ENCODE peak calls at places on chromosomes 6 and 20, in six cellular contexts. M is vagina, C is adrenal gland, E is uterus, R is IMR-90, G is Peyer's patch. Y is an unnamed sample.

GRCh38 chr20:50701055-50701963 is 10.0 kb upstream of the RIPOR3 start:
- DNase-seq in M (no peak), C (no peak), G (no peak), R (no peak), E (no peak), Y (no peak)

GRCh38 chr6:17165383-17165782 is 63.5 kb downstream of the STMND1 start:
- DNase-seq in E (no peak), G (no peak), R (peak), C (no peak), M (no peak), Y (no peak)

GRCh38 chr20:30922129-30922528 is 335.3 kb upstream of the DEFB115 start:
- DNase-seq in R (no peak), G (no peak), E (no peak), M (no peak), C (no peak), Y (no peak)

GRCh38 chr6:31178143-31179041 is 7.9 kb upstream of the POU5F1 start:
- DNase-seq in G (no peak), C (no peak), E (no peak), M (no peak), R (no peak), Y (no peak)

GRCh38 chr20:62350098-62350628 is 16.9 kb downstream of the LAMA5 start:
- DNase-seq in R (no peak), E (no peak), C (no peak), G (no peak), M (no peak), Y (no peak)

GRCh38 chr6:132147530-132148011 is 196.4 kb upstream of the CCN2 start:
- DNase-seq in R (peak), G (no peak), C (no peak), M (no peak), E (no peak), Y (no peak)

GRCh38 chr6:112298816-112299281 is 44.5 kb upstream of the LAMA4 start:
- DNase-seq in C (no peak), R (peak), M (no peak), E (no peak), G (no peak), Y (no peak)

GRCh38 chr6:34890526-34890910 is 1.5 kb downstream of the ANKS1A start:
- DNase-seq in G (no peak), M (no peak), E (no peak), C (no peak), R (no peak), Y (no peak)

GRCh38 chr20:39885975-39886649 is 802.9 kb downstream of the MAFB start:
- DNase-seq in C (peak), G (peak), M (no peak), R (peak), E (peak), Y (no peak)

GRCh38 chr6:134436281-134436815 is 118.4 kb upstream of the SGK1 start:
- DNase-seq in M (no peak), R (peak), E (peak), G (peak), C (peak), Y (no peak)

GRCh38 chr20:37723668-37724067 is 29.8 kb downstream of the CTNNBL1 start:
- DNase-seq in E (no peak), G (no peak), M (no peak), C (no peak), R (no peak), Y (no peak)

GRCh38 chr6:151716446-151717047 is 90.9 kb upstream of the ESR1 start:
- DNase-seq in R (no peak), M (no peak), G (no peak), E (no peak), C (no peak), Y (no peak)

GRCh38 chr20:33407251-33407650 is 5.9 kb upstream of the CDK5RAP1 start:
- DNase-seq in C (no peak), G (no peak), R (peak), M (no peak), E (no peak), Y (no peak)

GRCh38 chr6:134714113-134714512 is 235.8 kb downstream of the ALDH8A1 start:
- DNase-seq in E (no peak), R (no peak), C (no peak), G (no peak), M (no peak), Y (no peak)

GRCh38 chr6:12033770-12034169 is 21.7 kb downstream of the HIVEP1 start:
- DNase-seq in M (no peak), E (no peak), G (no peak), R (peak), C (no peak), Y (no peak)

GRCh38 chr20:9051508-9051907 is 17.4 kb upstream of the PLCB4 start:
- DNase-seq in C (peak), M (no peak), E (no peak), R (peak), G (no peak), Y (no peak)

GRCh38 chr20:25035924-25036323 is 22.0 kb downstream of the ACSS1 start:
- DNase-seq in E (no peak), M (no peak), G (no peak), R (no peak), C (no peak), Y (no peak)

GRCh38 chr6:32622545-32623401 is 14.4 kb upstream of the HLA-DQA1 start:
- DNase-seq in M (no peak), C (no peak), E (no peak), R (peak), G (peak), Y (no peak)

GRCh38 chr6:13375360-13375878 is 47.1 kb upstream of the TBC1D7 start:
- DNase-seq in G (no peak), M (no peak), C (no peak), R (no peak), E (no peak), Y (no peak)

GRCh38 chr6:33418690-33419291 is 884 bp upstream of the CUTA start:
- DNase-seq in C (no peak), G (no peak), M (no peak), R (peak), E (no peak), Y (no peak)

GRCh38 chr20:56861590-56861989 is 232.5 kb downstream of the TFAP2C start:
- DNase-seq in R (no peak), E (no peak), G (no peak), M (no peak), C (no peak), Y (no peak)

GRCh38 chr6:72182337-72183246 is 296.2 kb downstream of the RIMS1 start:
- DNase-seq in C (no peak), G (no peak), E (no peak), M (no peak), R (peak), Y (no peak)

DNA sequence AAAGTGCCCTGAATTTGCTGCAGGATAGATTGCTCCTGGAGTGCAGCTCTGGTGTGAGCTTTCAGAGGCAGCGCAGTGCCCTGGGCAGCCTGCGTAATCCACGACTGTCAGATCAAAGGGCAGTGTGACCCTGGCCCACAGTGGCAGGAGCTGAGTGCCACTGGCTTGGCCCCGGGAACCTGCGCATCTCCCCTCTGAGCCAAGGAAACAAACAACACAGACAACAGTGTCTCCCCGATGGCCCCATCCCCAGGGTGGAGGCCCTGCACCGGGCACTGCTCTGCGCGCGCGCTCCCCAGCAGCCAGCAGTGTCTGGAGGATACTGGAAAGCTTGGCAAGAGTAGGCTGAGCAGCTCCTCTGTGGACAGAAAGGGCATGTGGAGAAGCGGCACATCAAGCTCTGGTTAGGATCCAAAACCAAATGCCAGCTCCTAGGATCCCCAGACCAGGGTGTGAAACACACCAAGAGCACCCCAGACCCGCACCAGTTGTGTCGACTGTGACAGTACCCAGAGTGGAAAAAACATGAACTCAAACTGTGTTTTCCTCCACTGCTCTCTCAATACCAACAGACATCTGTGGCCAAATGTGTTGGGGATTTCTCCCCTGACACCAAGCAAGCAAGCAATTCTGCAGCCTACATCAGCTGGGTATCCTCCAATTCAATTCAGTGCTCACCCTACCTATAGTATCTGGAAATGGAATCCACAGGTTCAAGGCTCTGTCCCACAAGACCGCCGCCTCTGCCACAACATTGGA is 26.7 kb downstream of the RBCK1 start:
- DNase-seq in M (no peak), G (no peak), E (no peak), R (no peak), C (peak), Y (no peak)
- TF ChIP-seq POLR2A in M (no peak), G (no peak), E (no peak), R (no peak), C (no peak), Y (no peak)

DNA sequence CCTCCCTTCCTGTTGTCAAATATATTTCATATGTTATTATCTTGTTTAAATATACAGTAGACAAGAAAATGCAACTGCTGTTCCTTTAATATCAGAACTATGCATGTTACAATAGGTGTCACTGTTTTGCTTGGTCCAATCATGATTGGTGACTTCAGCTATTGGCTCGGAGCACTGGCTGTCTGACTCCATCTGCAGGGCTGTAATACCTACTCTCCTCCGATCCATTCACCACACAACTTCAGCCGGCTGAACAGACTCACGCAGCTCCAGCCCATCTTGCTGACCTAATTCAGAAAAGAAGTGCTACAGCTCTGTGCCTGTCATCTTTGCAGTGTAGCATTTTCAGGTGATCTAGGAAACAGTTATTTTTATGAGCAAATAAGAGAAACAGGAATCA is at the start of gene BTBD3:
- DNase-seq in R (peak), C (peak), M (no peak), E (peak), G (peak), Y (no peak)
- TF ChIP-seq POLR2A in R (peak), C (peak), M (no peak), E (peak), G (peak), Y (no peak)

GRCh38 chr20:13786143-13786828 is 1.5 kb downstream of the NDUFAF5 start:
- DNase-seq in R (no peak), E (no peak), G (no peak), C (no peak), M (no peak), Y (no peak)

GRCh38 chr20:13788167-13788834 is 3.5 kb downstream of the NDUFAF5 start:
- DNase-seq in M (no peak), G (peak), E (no peak), C (peak), R (peak), Y (no peak)

GRCh38 chr20:13783528-13783927 is 1.2 kb downstream of the ESF1 start:
- DNase-seq in G (no peak), E (no peak), R (no peak), M (no peak), C (no peak), Y (no peak)

GRCh38 chr20:13784893-13785715 is at the start of the genes ESF1 and NDUFAF5:
- DNase-seq in M (peak), R (peak), E (peak), G (peak), C (peak), Y (peak)

GRCh38 chr20:13784271-13784892 is 337 bp downstream of the ESF1 start:
- DNase-seq in M (no peak), C (no peak), G (peak), R (no peak), E (no peak), Y (no peak)
- TF ChIP-seq POLR2A in M (no peak), C (no peak), G (no peak), R (peak), E (no peak), Y (no peak)

DNA sequence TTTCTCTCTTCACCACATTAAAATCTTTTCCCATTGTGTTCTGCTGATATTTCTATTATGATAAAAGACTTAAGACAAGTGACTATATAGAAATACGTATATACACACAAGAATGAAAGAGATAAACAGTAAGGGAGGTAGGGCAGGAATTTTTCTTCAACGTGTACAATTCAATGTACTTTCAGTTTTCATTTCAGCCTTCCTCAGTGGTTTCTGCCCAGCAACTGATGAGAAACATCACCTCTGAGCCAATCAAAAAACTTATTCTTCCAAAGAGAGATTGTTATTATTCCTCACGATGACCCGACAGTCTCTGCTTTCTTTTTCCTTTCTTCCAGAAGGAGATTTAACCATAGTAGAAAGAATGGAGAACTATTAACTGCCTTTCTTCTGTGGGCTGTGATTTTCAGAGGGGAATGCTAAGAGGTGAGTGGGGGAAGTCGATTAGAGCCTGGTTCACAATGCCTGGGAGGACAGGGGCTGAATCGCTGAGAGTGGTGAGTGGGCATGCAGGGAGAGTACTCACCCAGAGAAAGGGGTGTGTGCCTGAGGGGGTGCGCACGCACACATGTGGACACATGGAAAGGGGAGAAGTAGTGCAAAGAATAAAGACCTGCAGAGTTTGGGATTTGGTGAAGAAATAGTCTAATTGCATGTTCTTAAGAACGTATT is at the start of gene BTN3A1:
- DNase-seq in M (no peak), E (peak), R (peak), G (peak), C (peak), Y (peak)
- TF ChIP-seq POLR2A in M (no peak), E (peak), R (peak), G (no peak), C (peak), Y (no peak)

GRCh38 chr6:163404825-163405265 is 9.7 kb upstream of the QKI start:
- DNase-seq in E (peak), R (no peak), G (no peak), C (peak), M (no peak), Y (peak)
- TF ChIP-seq POLR2A in E (no peak), R (no peak), G (no peak), C (peak), M (no peak), Y (no peak)

DNA sequence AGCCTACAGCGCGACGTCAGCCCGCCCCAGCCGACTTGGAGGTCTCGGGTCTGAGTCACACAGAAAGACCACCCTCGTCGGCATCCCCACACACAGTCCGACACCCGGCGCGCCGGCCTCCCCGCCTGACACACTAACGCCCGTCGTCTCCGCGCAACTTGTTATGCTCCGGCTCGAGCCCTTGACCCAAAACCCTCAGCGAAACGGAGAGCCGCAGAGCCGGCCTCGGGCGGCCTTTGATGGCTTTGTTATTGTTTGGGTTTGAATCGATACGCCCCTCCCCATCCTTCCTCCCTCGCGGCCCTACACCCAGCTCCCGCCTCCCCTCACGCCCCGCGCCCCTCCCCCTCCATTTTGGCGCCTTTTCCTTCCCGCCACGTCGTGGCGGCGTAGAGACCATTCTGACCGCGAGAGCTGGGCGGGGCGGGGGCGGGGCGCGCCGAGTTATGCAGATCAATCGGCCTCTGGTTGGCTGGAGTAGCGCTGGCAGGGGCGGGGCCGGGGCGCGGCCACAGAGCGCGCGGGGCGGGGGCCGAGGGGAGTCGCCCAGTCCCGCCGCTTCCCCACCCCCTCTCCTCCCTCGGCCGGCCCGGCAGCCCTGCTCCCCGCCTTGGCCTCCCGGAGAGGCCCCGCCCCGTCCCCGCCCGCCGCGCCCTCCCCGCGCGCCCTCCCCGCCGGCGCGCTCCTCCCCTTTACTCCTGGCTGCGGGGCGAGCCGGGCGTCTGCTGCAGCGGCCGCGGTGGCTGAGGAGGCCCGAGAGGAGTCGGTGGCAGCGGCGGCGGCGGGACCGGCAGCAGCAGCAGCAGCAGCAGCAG is at the start of gene PIM1:
- DNase-seq in R (peak), C (peak), M (no peak), G (peak), E (peak), Y (peak)
- TF ChIP-seq POLR2A in R (peak), C (peak), M (no peak), G (peak), E (peak), Y (peak)

GRCh38 chr6:149362289-149362688 is 37.8 kb upstream of the SUMO4 start:
- DNase-seq in C (no peak), R (no peak), G (no peak), M (no peak), E (no peak), Y (no peak)

GRCh38 chr6:149365197-149365596 is 34.9 kb upstream of the SUMO4 start:
- DNase-seq in E (no peak), M (no peak), R (no peak), C (no peak), G (no peak), Y (no peak)

GRCh38 chr6:149363154-149363553 is 36.9 kb upstream of the SUMO4 start:
- DNase-seq in R (no peak), M (no peak), E (no peak), C (no peak), G (no peak), Y (no peak)

GRCh38 chr6:149366237-149366921 is 33.7 kb upstream of the SUMO4 start:
- DNase-seq in E (no peak), G (no peak), R (no peak), C (no peak), M (no peak), Y (no peak)

DNA sequence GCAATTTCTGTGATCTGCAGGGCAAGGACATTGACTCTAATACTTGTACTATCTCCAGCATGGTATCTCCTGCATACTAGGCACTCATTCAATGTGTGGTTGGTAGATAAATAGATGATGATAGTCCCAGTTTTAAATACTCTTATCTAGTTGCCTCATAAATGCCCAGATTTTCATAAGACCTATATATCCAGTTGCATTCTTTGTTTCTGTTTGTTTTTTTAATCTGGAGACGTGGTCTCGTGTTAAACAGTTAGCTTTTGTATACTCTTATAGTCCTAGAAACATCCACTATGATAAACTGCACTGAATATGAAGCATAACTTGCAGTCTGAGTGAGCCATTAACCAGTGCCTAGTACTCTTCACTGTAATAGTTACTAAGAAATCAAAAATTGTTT is 35.5 kb upstream of the SUMO4 start:
- DNase-seq in C (no peak), M (no peak), G (no peak), R (peak), E (no peak), Y (no peak)
- TF ChIP-seq POLR2A in C (no peak), M (no peak), G (no peak), R (no peak), E (no peak), Y (no peak)

GRCh38 chr20:63863021-63863797 is 1.9 kb upstream of the TPD52L2 start:
- DNase-seq in G (no peak), R (no peak), E (no peak), C (no peak), M (no peak), Y (no peak)

GRCh38 chr20:63863798-63864544 is 1.1 kb upstream of the TPD52L2 start:
- DNase-seq in G (peak), E (peak), R (peak), C (peak), M (no peak), Y (no peak)

GRCh38 chr20:63864545-63864977 is 509 bp upstream of the TPD52L2 start:
- DNase-seq in E (no peak), R (no peak), M (no peak), C (no peak), G (no peak), Y (no peak)

GRCh38 chr20:63861981-63862901 is 943 bp downstream of the ABHD16B start:
- DNase-seq in C (no peak), G (no peak), M (no peak), R (no peak), E (no peak), Y (no peak)

DNA sequence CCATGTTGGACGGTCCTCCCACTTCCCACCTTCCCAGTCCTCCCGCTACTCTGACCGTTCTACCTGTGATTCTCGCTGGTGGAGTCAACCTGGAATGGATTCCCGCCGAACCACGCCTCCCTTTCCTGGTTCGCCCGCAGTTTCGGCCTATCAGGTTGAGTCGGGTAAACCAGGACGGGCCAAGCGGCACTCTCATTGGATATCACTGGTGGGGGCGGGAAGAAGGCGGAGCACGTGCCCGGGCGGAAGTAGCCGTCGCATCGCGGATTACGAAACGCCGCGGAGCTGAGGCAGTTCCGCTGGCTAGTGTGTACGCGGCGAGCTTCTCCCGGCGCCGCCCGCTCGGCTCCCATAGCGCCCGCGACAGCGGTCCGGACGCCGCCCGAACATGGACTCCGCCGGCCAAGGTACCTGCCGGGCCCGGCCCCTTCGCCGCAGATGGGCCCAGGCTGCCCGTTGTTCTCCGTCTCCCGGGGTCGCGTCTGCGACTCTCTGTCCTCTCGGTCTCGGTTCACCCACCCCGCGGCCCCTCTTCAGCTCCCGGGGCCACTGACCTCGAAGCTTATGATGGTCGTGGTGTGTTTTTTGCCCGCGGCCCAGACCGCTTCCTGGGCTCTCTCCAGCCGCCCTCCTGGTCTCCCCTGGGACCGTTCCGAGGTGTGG is at the start of gene TPD52L2:
- DNase-seq in G (peak), C (peak), M (peak), E (peak), R (peak), Y (peak)
- TF ChIP-seq POLR2A in G (peak), C (peak), M (no peak), E (peak), R (peak), Y (peak)